ENCODE peak calls at places on chromosome 3, in four cellular contexts. A, B, Y and C are unnamed samples.

GRCh38 chr3:59710556-59710953 is 660.7 kb upstream of the CFAP20DC start:
- DNase-seq in A (no peak), B (no peak), Y (no peak), C (no peak)

GRCh38 chr3:24237971-24238767 is 256.5 kb downstream of the THRB start:
- DNase-seq in A (peak; percentile 63), B (peak; percentile 28), Y (peak; percentile 37), C (peak; percentile 69)

GRCh38 chr3:10361375-10361774 is 40.5 kb upstream of the SEC13 start:
- DNase-seq in A (no peak), B (no peak), Y (no peak), C (no peak)

GRCh38 chr3:159208080-159208479 is 406.2 kb downstream of the MFSD1 start:
- DNase-seq in A (no peak), B (no peak), Y (no peak), C (no peak)

GRCh38 chr3:27345493-27345892 is 23.7 kb downstream of the NEK10 start:
- DNase-seq in A (no peak), B (no peak), Y (no peak), C (peak; percentile 40)

GRCh38 chr3:166243511-166243910 is 406.3 kb upstream of the BCHE start:
- DNase-seq in A (no peak), B (no peak), Y (no peak), C (no peak)

GRCh38 chr3:118754614-118755013 is 280.0 kb downstream of the IGSF11 start:
- DNase-seq in A (no peak), B (no peak), Y (no peak), C (no peak)

GRCh38 chr3:18556503-18556902 is 131.4 kb upstream of the SATB1 start:
- DNase-seq in A (no peak), B (no peak), Y (no peak), C (no peak)

GRCh38 chr3:42262525-42262924 is 3.5 kb downstream of the CCK start:
- DNase-seq in A (no peak), B (no peak), Y (no peak), C (no peak)

GRCh38 chr3:60025071-60026055 is 975.5 kb upstream of the CFAP20DC start:
- DNase-seq in A (no peak), B (no peak), Y (no peak), C (no peak)

GRCh38 chr3:45807645-45808540 is 11.6 kb upstream of the SLC6A20 start:
- DNase-seq in A (no peak), B (no peak), Y (no peak), C (no peak)

GRCh38 chr3:156218353-156218744 is 98.0 kb downstream of the KCNAB1 start:
- DNase-seq in A (no peak), B (no peak), Y (no peak), C (no peak)

GRCh38 chr3:139230391-139230790 is 113.4 kb upstream of the MRPS22 start:
- DNase-seq in A (no peak), B (no peak), Y (no peak), C (no peak)

GRCh38 chr3:8793242-8793641 is 23.8 kb upstream of the OXTR start:
- DNase-seq in A (peak; percentile 24), B (no peak), Y (no peak), C (no peak)

GRCh38 chr3:53225181-53225580 is 30.6 kb downstream of the TKT start:
- DNase-seq in A (no peak), B (no peak), Y (no peak), C (no peak)

GRCh38 chr3:186722457-186722856 is 5.3 kb downstream of the KNG1 start:
- DNase-seq in A (no peak), B (no peak), Y (no peak), C (peak; percentile 29)

GRCh38 chr3:120449701-120450216 is 1.0 kb downstream of the FSTL1 start:
- DNase-seq in A (no peak), B (no peak), Y (no peak), C (no peak)

GRCh38 chr3:31230834-31231233 is 301.9 kb upstream of the STT3B start:
- DNase-seq in A (no peak), B (no peak), Y (no peak), C (no peak)

GRCh38 chr3:25033407-25034029 is 394.5 kb upstream of the RARB start:
- DNase-seq in A (peak; percentile 60), B (peak; percentile 39), Y (peak; percentile 38), C (peak; percentile 40)

GRCh38 chr3:196627043-196627442 is 12.5 kb upstream of the NRROS start:
- DNase-seq in A (no peak), B (no peak), Y (no peak), C (no peak)

GRCh38 chr3:178193846-178194245 is 342.4 kb upstream of the KCNMB2 start:
- DNase-seq in A (no peak), B (no peak), Y (no peak), C (no peak)

GRCh38 chr3:194364652-194365434 is 4.7 kb downstream of the LRRC15 start:
- DNase-seq in A (peak; percentile 36), B (no peak), Y (no peak), C (peak; percentile 28)

GRCh38 chr3:115913069-115913686 is 289.9 kb downstream of the GAP43 start:
- DNase-seq in A (no peak), B (no peak), Y (no peak), C (no peak)

GRCh38 chr3:189900578-189900977 is 220.1 kb downstream of the P3H2 start:
- DNase-seq in A (no peak), B (no peak), Y (no peak), C (peak; percentile 36)

GRCh38 chr3:39541917-39542329 is 74.4 kb downstream of the MOBP start:
- DNase-seq in A (no peak), B (no peak), Y (no peak), C (no peak)

GRCh38 chr3:186381424-186382216 is 19.6 kb upstream of the DGKG start:
- DNase-seq in A (no peak), B (no peak), Y (no peak), C (peak; percentile 59)

GRCh38 chr3:112741956-112742355 is 101.0 kb upstream of the CCDC80 start:
- DNase-seq in A (no peak), B (no peak), Y (no peak), C (no peak)

GRCh38 chr3:46947981-46948791 is 28.4 kb downstream of the CCDC12 start:
- DNase-seq in A (peak; percentile 91), B (peak; percentile 84), Y (peak; percentile 84), C (peak; percentile 88)

GRCh38 chr3:160928183-160928718 is 172.2 kb downstream of the PPM1L start:
- DNase-seq in A (no peak), B (no peak), Y (no peak), C (no peak)

GRCh38 chr3:73503781-73504180 is 121.0 kb downstream of the PDZRN3 start:
- DNase-seq in A (no peak), B (no peak), Y (no peak), C (no peak)

GRCh38 chr3:133695772-133696171 is 34.0 kb upstream of the TOPBP1 start:
- DNase-seq in A (no peak), B (no peak), Y (no peak), C (no peak)

GRCh38 chr3:58001979-58002378 is 6.2 kb upstream of the FLNB start:
- DNase-seq in A (no peak), B (no peak), Y (no peak), C (no peak)

GRCh38 chr3:11389570-11390268 is 117.5 kb downstream of the ATG7 start:
- DNase-seq in A (no peak), B (no peak), Y (no peak), C (no peak)

GRCh38 chr3:31937225-31937624 is 43.8 kb downstream of the OSBPL10 start:
- DNase-seq in A (no peak), B (no peak), Y (no peak), C (no peak)

GRCh38 chr3:29759021-29759359 is 478.1 kb downstream of the RBMS3 start:
- DNase-seq in A (no peak), B (peak; percentile 45), Y (peak; percentile 16), C (no peak)
- H3K4me1 ChIP-seq in A (peaks cover 41% of the 10 kb centered on the region), B (peaks cover 28% of the 10 kb centered on the region), Y (peaks cover 34% of the 10 kb centered on the region), C (no peaks in the 10 kb centered on the region)

GRCh38 chr3:137347817-137348368 is 390.1 kb downstream of the IL20RB start:
- DNase-seq in A (no peak), B (no peak), Y (no peak), C (no peak)

GRCh38 chr3:137349949-137350348 is 392.2 kb downstream of the IL20RB start:
- DNase-seq in A (no peak), B (no peak), Y (no peak), C (no peak)

GRCh38 chr3:137343283-137343682 is 385.5 kb downstream of the IL20RB start:
- DNase-seq in A (no peak), B (no peak), Y (no peak), C (no peak)

DNA sequence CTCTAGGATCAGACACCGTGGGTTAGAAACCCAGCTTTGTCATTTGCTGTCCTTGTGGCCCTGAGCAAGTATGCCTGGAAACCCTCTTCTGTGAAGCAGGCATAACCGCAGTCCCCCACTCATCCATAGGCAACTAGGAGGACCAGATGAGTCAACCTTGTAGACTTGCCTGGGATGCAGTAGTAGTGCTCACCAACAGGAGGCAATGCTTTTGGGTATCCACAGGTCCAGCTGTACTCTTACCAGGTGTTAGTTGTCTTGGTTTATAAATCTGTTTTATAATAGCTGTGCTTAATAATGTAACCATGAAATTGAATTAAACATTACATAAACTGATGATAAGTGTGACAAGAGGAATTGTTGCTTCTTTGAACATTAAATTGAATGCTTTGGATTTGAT is 389.3 kb downstream of the IL20RB start:
- DNase-seq in A (no peak), B (no peak), Y (no peak), C (no peak)
- TF ChIP-seq CTCF in A (no peak), B (no peak), Y (no peak), C (no peak)

GRCh38 chr3:4416961-4417360 is 50.1 kb downstream of the SUMF1 start:
- DNase-seq in A (no peak), B (no peak), Y (no peak), C (no peak)
- H3K4me1 ChIP-seq in A (no peaks in the 10 kb centered on the region), B (no peaks in the 10 kb centered on the region), Y (no peaks in the 10 kb centered on the region), C (no peaks in the 10 kb centered on the region)

DNA sequence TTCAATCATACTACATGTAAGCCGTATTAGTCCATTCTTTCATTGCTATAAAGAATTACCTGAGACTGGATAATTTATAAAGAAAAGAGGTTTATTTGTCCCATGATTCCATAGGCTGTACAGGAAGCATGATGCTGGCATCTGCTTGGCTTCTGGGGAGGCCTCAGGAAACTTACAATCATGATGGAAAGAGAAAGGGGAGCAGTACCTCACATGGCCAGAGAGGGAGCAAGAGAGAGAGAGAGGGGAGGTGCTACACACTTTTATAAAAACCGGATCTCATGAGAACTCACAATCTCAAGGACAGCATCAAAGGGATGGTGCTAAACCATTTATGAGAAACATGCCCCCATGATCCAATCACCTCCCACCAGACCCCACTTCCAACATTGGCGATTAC is 14.3 kb upstream of the CLASP2 start:
- DNase-seq in A (no peak), B (no peak), Y (no peak), C (no peak)
- TF ChIP-seq CTCF in A (no peak), B (no peak), Y (no peak), C (no peak)

GRCh38 chr3:99248130-99248529 is 346.6 kb upstream of the DCBLD2 start:
- DNase-seq in A (no peak), B (no peak), Y (no peak), C (no peak)
- H3K4me1 ChIP-seq in A (no peaks in the 10 kb centered on the region), B (no peaks in the 10 kb centered on the region), Y (no peaks in the 10 kb centered on the region), C (no peaks in the 10 kb centered on the region)